ENCODE peak calls at places on chromosomes 4 and X, in nine cellular contexts. H is neural progenitor cell, T is GM12878, E is lung, O is lower lobe of right lung, F is mesenchymal stem cell, S is SJSA1, L is WERI-Rb-1, D is GM23248. P is an unnamed sample. For H3K27me3 and H3K9me3, the result is how much of the 10 kb centered on the place peaks cover.

GRCh38 chr4:182880387-182881356 is 36.5 kb downstream of the DCTD start:
- DNase-seq in H (no peak), D (no peak), E (no peak), O (no peak), T (no peak), S (no peak), F (no peak), L (no peak), P (peak)

GRCh38 chrX:10972731-10973130 is 138.4 kb upstream of the HCCS start:
- DNase-seq in D (peak), L (no peak), S (no peak), O (no peak), F (no peak), H (no peak), T (no peak), E (no peak), P (no peak)

GRCh38 chr4:39357002-39357401 is 9.2 kb downstream of the RFC1 start:
- DNase-seq in D (no peak), H (peak), L (no peak), E (no peak), S (no peak), F (no peak), T (no peak), O (no peak), P (no peak)

GRCh38 chr4:17884063-17884462 is 73.3 kb downstream of the NCAPG start:
- DNase-seq in F (no peak), S (no peak), D (peak), E (no peak), O (no peak), H (no peak), T (no peak), L (no peak), P (no peak)

GRCh38 chrX:110734894-110735541 is 60.6 kb downstream of the CHRDL1 start:
- DNase-seq in O (no peak), F (peak), E (no peak), S (no peak), H (peak), T (no peak), L (no peak), D (peak), P (no peak)

GRCh38 chr4:73615613-73616012 is 4.6 kb downstream of the RASSF6 start:
- DNase-seq in L (no peak), S (no peak), H (peak), E (no peak), D (no peak), T (no peak), F (no peak), O (no peak), P (no peak)

GRCh38 chrX:108018659-108019381 is 26.0 kb upstream of the VSIG1 start:
- DNase-seq in H (no peak), D (no peak), S (no peak), O (no peak), T (no peak), F (no peak), L (no peak), E (no peak), P (no peak)

GRCh38 chr4:107835409-107835808 is 10.7 kb downstream of the SGMS2 start:
- DNase-seq in T (no peak), O (no peak), E (no peak), D (peak), S (no peak), H (no peak), L (no peak), F (peak), P (no peak)

GRCh38 chr4:108193891-108194672 is 25.4 kb upstream of the LEF1 start:
- DNase-seq in T (no peak), S (no peak), H (peak), E (no peak), L (no peak), O (no peak), F (peak), D (no peak), P (no peak)

GRCh38 chrX:9604111-9604907 is 139.5 kb downstream of the TBL1X start:
- DNase-seq in T (no peak), E (no peak), D (peak), O (no peak), H (no peak), F (no peak), L (no peak), S (no peak), P (peak)

GRCh38 chr4:94127707-94128328 is 79.8 kb upstream of the SMARCAD1 start:
- DNase-seq in E (no peak), T (no peak), O (no peak), H (peak), S (no peak), F (peak), D (peak), L (no peak), P (no peak)

GRCh38 chrX:150874448-150874847 is 24.0 kb downstream of the CD99L2 start:
- DNase-seq in D (no peak), H (no peak), E (no peak), F (no peak), S (no peak), L (no peak), O (no peak), T (no peak), P (no peak)

GRCh38 chrX:24426340-24426913 is 38.7 kb upstream of the PDK3 start:
- DNase-seq in D (peak), E (no peak), S (no peak), H (peak), O (no peak), F (no peak), T (no peak), L (no peak), P (no peak)

GRCh38 chr4:3640587-3640962 is 108.4 kb upstream of the LRPAP1 start:
- DNase-seq in T (no peak), L (no peak), O (peak), D (peak), H (no peak), E (no peak), F (peak), S (no peak), P (no peak)

GRCh38 chr4:25223770-25224375 is 10.0 kb upstream of the PI4K2B start:
- DNase-seq in E (no peak), H (peak), S (no peak), F (peak), L (no peak), T (no peak), D (peak), O (no peak), P (no peak)

GRCh38 chrX:151680805-151681204 is 14.5 kb upstream of the PRRG3 start:
- DNase-seq in S (peak), H (peak), D (peak), L (peak), O (no peak), E (peak), T (peak), F (no peak), P (no peak)

GRCh38 chr4:125461676-125462363 is 147.1 kb downstream of the FAT4 start:
- DNase-seq in H (no peak), F (no peak), O (no peak), L (no peak), E (no peak), D (no peak), S (no peak), T (no peak), P (no peak)

GRCh38 chr4:55636622-55636999 is 513 bp upstream of the NMU start:
- DNase-seq in D (no peak), S (no peak), T (no peak), F (peak), E (no peak), L (no peak), H (peak), O (no peak), P (no peak)

GRCh38 chr4:19521151-19521550 is 730.6 kb upstream of the SLIT2 start:
- DNase-seq in T (no peak), F (no peak), H (no peak), S (no peak), E (no peak), O (no peak), L (no peak), D (no peak), P (no peak)

GRCh38 chrX:71941771-71942170 is 31.1 kb downstream of the NHSL2 start:
- DNase-seq in O (no peak), H (no peak), D (peak), L (no peak), S (no peak), F (peak), E (no peak), T (no peak), P (peak)

GRCh38 chr4:163544407-163545038 is 50.0 kb downstream of the TMA16 start:
- DNase-seq in O (peak), F (peak), D (peak), H (peak), T (no peak), L (peak), S (peak), E (peak), P (peak)

GRCh38 chr4:138851626-138852443 is 163.7 kb upstream of the NOCT start:
- DNase-seq in O (no peak), E (no peak), S (no peak), H (peak), T (no peak), D (peak), L (peak), F (no peak), P (no peak)

GRCh38 chr4:45621926-45622325 is 501.9 kb downstream of the GABRG1 start:
- DNase-seq in F (no peak), T (no peak), D (peak), L (no peak), H (no peak), S (no peak), O (no peak), E (no peak), P (no peak)

GRCh38 chr4:154491731-154492249 is at the start of gene DCHS2:
- DNase-seq in S (no peak), O (no peak), T (no peak), E (no peak), D (peak), L (peak), H (peak), F (no peak), P (no peak)

GRCh38 chr4:108224628-108225053 is 55.9 kb upstream of the LEF1 start:
- DNase-seq in O (no peak), L (no peak), S (no peak), F (peak), D (peak), H (no peak), E (no peak), T (no peak), P (peak)

GRCh38 chrX:56975611-56976010 is 19.7 kb downstream of the SPIN3 start:
- DNase-seq in D (peak), O (no peak), T (no peak), H (peak), L (no peak), F (no peak), S (no peak), E (no peak), P (no peak)

GRCh38 chr4:143076723-143077122 is 108.0 kb upstream of the USP38 start:
- DNase-seq in O (no peak), S (no peak), F (no peak), L (no peak), T (no peak), H (no peak), E (no peak), D (no peak), P (no peak)

GRCh38 chr4:132530846-132531245 is 618.2 kb upstream of the PCDH10 start:
- DNase-seq in F (peak), E (no peak), O (no peak), D (no peak), L (no peak), T (no peak), H (no peak), S (no peak), P (no peak)

GRCh38 chr4:80035336-80035735 is 37.7 kb downstream of the ANTXR2 start:
- DNase-seq in O (no peak), S (no peak), F (no peak), L (peak), D (no peak), T (no peak), H (no peak), E (no peak), P (no peak)

GRCh38 chr4:100936676-100937390 is 410.5 kb downstream of the PPP3CA start:
- DNase-seq in L (no peak), T (no peak), S (no peak), F (no peak), D (no peak), E (no peak), O (no peak), H (no peak), P (no peak)

GRCh38 chr4:100299441-100299840 is 109.2 kb upstream of the DDIT4L start:
- DNase-seq in T (no peak), E (no peak), H (no peak), S (no peak), O (no peak), D (peak), F (no peak), L (no peak), P (no peak)

GRCh38 chr4:137125011-137125410 is 407.3 kb downstream of the PCDH18 start:
- DNase-seq in D (peak), E (no peak), T (no peak), F (peak), O (no peak), S (no peak), L (no peak), H (no peak), P (peak)

GRCh38 chr4:176193898-176194297 is 1.5 kb downstream of the SPATA4 start:
- DNase-seq in O (no peak), E (no peak), H (no peak), F (peak), L (no peak), D (peak), T (no peak), S (no peak), P (no peak)

GRCh38 chr4:49516796-49517195 is 530.7 kb downstream of the CWH43 start:
- DNase-seq in S (no peak), O (peak), H (peak), E (no peak), T (no peak), F (no peak), D (no peak), L (no peak), P (no peak)

GRCh38 chrX:131763674-131764073 is 219.8 kb downstream of the OR13H1 start:
- DNase-seq in O (no peak), D (peak), F (no peak), H (no peak), S (no peak), T (peak), E (peak), L (peak), P (no peak)

GRCh38 chr4:23144707-23145106 is 452.0 kb downstream of the GBA3 start:
- DNase-seq in D (no peak), E (no peak), L (no peak), H (no peak), O (no peak), F (no peak), S (no peak), T (no peak), P (no peak)

GRCh38 chr4:185479507-185479971 is 8.0 kb upstream of the CCDC110 start:
- DNase-seq in S (no peak), T (peak), F (no peak), H (no peak), D (no peak), O (no peak), L (no peak), E (no peak), P (no peak)

GRCh38 chr4:159937595-159937994 is 834.7 kb downstream of the RAPGEF2 start:
- DNase-seq in D (no peak), F (no peak), S (no peak), T (no peak), H (no peak), L (no peak), O (no peak), E (no peak), P (no peak)

GRCh38 chr4:173051697-173052096 is 116.9 kb upstream of the GALNT7 start:
- DNase-seq in H (no peak), L (no peak), S (no peak), O (no peak), T (no peak), F (peak), D (no peak), E (no peak), P (no peak)
- H3K27me3 ChIP-seq in H (under half), L (under half), S (under half), O (under half), T (under half), F (under half), D (under half), E (under half), P (under half)

DNA sequence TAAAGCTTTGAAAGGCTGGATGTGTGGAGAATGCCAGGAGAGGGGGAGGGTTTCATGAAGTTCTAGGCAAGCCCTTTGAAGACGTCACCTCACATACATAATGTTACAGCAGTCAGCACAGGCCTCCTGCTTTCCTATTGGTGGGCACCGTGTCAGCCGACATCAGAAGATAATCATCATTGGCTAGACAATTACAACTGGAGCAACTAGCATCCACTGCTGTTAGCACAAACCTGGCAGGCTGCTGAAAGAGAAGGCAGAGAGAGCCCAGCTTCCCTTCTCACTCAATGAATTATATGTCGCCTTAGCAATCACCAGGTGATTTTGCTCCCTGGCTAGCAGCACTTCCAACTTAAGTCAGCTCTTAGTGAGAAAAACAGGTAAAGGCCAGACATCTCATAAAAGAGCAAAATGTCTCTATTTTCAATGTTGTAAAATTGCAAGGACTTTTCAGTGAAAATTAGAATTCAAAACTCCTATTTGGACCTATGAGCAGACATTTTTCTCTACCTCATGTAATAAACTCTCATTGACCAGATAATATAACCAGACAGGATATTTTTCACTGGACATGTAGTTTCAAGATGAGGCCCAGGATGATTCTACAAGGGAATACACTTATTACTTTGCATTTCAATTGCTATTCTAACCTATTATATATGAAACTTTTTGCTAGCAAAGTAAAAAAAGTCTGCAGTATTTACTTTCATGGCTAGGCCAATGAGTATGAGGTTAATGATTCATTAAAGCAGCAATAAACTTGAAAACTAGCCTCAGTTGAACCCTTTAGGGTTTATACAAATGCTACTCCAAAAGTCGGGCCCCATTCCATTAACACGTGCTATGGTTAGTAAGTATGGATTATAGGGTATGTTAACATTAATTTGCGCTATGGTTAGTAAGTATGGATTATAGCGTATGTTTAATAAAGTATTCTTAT is 4.3 kb downstream of the ELOVL6 start:
- DNase-seq in S (peak), L (peak), O (peak), E (peak), H (peak), F (peak), T (peak), D (peak), P (peak)
- H3K4me3 ChIP-seq in S (no peak), L (no peak), O (no peak), E (no peak), H (no peak), F (no peak), T (no peak), D (no peak), P (no peak)

DNA sequence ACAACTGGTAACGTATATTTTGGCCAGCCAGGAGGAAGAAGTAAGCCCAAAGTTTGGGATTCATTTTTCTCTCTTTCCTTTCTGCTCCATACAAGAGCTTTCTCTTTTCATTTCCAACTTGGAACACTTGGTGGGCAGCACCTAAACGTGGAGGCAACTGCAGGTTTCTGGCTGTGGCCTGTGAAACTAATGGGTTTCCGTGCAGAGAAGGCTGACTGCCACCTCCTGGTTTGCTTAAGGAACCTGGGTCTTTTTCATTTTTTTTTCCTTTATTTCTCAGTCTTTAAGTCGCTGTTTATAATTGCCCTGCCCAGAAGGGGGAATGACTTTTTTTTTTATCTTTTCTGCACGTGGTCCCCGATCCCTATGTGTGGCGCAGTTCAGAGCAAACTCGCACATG is 15.4 kb downstream of the ZNF718 start:
- DNase-seq in L (no peak), D (no peak), T (no peak), F (no peak), S (no peak), E (no peak), O (no peak), H (no peak), P (no peak)
- H3K9me3 ChIP-seq in L (under half), D (under half), T (half or more), F (half or more), S (under half), E (under half), O (half or more), H (under half), P (under half)

GRCh38 chrX:136814847-136815634 is 34.3 kb upstream of the ARHGEF6 start:
- DNase-seq in T (no peak), H (no peak), L (no peak), D (no peak), F (no peak), E (no peak), S (no peak), O (no peak), P (no peak)
- H3K27me3 ChIP-seq in T (under half), H (under half), L (under half), D (under half), F (under half), E (under half), S (under half), O (under half), P (under half)

GRCh38 chr4:8283631-8284121 is 14.1 kb downstream of the HTRA3 start:
- DNase-seq in H (no peak), L (no peak), S (no peak), E (no peak), F (no peak), D (no peak), T (no peak), O (no peak), P (no peak)
- H3K4me3 ChIP-seq in H (no peak), L (no peak), S (no peak), E (no peak), F (no peak), D (no peak), T (no peak), O (no peak), P (no peak)

GRCh38 chr4:113499166-113499565 is 262.4 kb downstream of the CAMK2D start:
- DNase-seq in T (no peak), H (no peak), E (no peak), L (no peak), F (no peak), O (no peak), S (no peak), D (no peak), P (no peak)
- H3K9me3 ChIP-seq in T (under half), H (under half), E (under half), L (under half), F (under half), O (under half), S (under half), D (under half), P (under half)

DNA sequence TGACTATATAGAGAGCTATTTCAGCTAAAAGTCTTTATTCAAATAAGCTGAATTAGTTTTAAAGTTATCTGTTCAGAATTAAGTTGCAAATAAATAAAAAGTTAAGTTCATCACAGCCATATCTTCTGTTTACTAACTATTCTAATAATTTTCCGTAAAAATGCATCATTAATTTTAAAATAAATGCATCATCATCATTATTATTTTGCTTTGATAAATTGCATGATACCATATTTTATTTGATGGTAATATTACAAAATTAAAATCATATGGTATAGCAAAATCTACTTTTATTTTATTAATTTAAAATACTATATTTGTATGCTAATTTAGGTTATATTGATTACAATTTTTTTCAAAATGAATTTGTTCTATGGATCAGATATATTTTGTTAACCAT is 357.3 kb upstream of the NDST4 start:
- DNase-seq in H (no peak), E (no peak), O (no peak), S (no peak), F (no peak), L (no peak), D (no peak), T (no peak), P (no peak)
- H3K27me3 ChIP-seq in H (under half), E (under half), O (under half), S (under half), F (under half), L (under half), D (under half), T (under half), P (under half)

GRCh38 chr4:41258783-41259182 is 2.1 kb downstream of the UCHL1 start:
- DNase-seq in L (peak), H (peak), T (no peak), E (no peak), F (peak), O (no peak), S (no peak), D (peak), P (no peak)
- H3K4me3 ChIP-seq in L (no peak), H (peak), T (no peak), E (no peak), F (no peak), O (no peak), S (no peak), D (peak), P (no peak)

P was measured in heart right ventricle.